ENCODE peak calls at places on chromosomes 5 and 9, in ten cellular contexts. E, J, N, C, D, G, Q, X, H and K are unnamed samples.
A peak's percentile ranks its signal among the peaks of the same experiment; 100 is the strongest.

GRCh38 chr5:1500411-1501091 is 23.2 kb downstream of the LPCAT1 start:
- DNase-seq in D (peak; percentile 75), E (no peak), H (no peak), N (no peak), G (no peak), J (no peak), Q (no peak), C (no peak), X (no peak), K (no peak)

GRCh38 chr9:68771376-68771775 is 66.3 kb downstream of the PIP5K1B start:
- DNase-seq in H (no peak), X (no peak), C (no peak), Q (no peak), J (no peak), D (no peak), N (no peak), E (no peak), G (no peak), K (no peak)

GRCh38 chr5:171509467-171509866 is 90.0 kb downstream of the FGF18 start:
- DNase-seq in E (no peak), H (no peak), G (no peak), C (no peak), X (no peak), J (no peak), N (no peak), Q (no peak), D (no peak), K (no peak)

GRCh38 chr5:88897748-88898147 is 14.8 kb upstream of the MEF2C start:
- DNase-seq in D (no peak), Q (no peak), J (no peak), X (no peak), G (no peak), H (no peak), C (peak; percentile 75), N (no peak), E (no peak), K (no peak)

GRCh38 chr9:84379740-84380139 is 39.2 kb upstream of the SLC28A3 start:
- DNase-seq in G (no peak), N (no peak), X (no peak), C (no peak), E (no peak), Q (no peak), J (no peak), H (no peak), D (no peak), K (no peak)

GRCh38 chr9:79224672-79225433 is 346.9 kb upstream of the TLE4 start:
- DNase-seq in G (no peak), D (no peak), J (no peak), X (peak; percentile 5), H (no peak), Q (peak; percentile 93), C (no peak), N (no peak), E (peak; percentile 82), K (no peak)

GRCh38 chr9:113274474-113275146 is 762 bp downstream of the CDC26 start:
- DNase-seq in D (no peak), J (peak; percentile 66), H (peak; percentile 60), G (peak; percentile 39), N (peak; percentile 26), X (peak; percentile 66), E (peak; percentile 73), Q (peak; percentile 60), C (no peak), K (no peak)

GRCh38 chr5:50441479-50441815 is 359 bp upstream of the EMB start:
- DNase-seq in G (no peak), D (no peak), H (no peak), X (no peak), C (no peak), N (no peak), Q (no peak), E (no peak), J (no peak), K (no peak)

GRCh38 chr5:1522601-1523479 is 920 bp downstream of the LPCAT1 start:
- DNase-seq in G (peak; percentile 23), J (no peak), H (no peak), X (no peak), E (no peak), N (no peak), Q (peak; percentile 22), C (peak; percentile 27), D (peak; percentile 20), K (peak; percentile 10)

GRCh38 chr5:52837068-52837467 is 49.4 kb downstream of the ITGA1 start:
- DNase-seq in X (no peak), Q (peak; percentile 4), D (no peak), C (no peak), G (no peak), H (no peak), E (no peak), N (no peak), J (peak; percentile 76), K (no peak)

GRCh38 chr5:4086081-4086480 is 490.4 kb downstream of the IRX1 start:
- DNase-seq in J (no peak), H (no peak), C (no peak), X (no peak), D (no peak), E (no peak), N (no peak), Q (no peak), G (no peak), K (no peak)

GRCh38 chr5:34586117-34586885 is 69.8 kb upstream of the RAI14 start:
- DNase-seq in H (no peak), X (peak; percentile 83), E (peak; percentile 97), J (peak; percentile 95), D (no peak), Q (peak; percentile 96), C (no peak), N (peak; percentile 46), G (no peak), K (no peak)

GRCh38 chr9:137878146-137878941 is 762 bp downstream of the CACNA1B start:
- DNase-seq in C (peak; percentile 87), E (no peak), X (no peak), J (peak; percentile 30), G (no peak), Q (peak; percentile 9), D (no peak), N (no peak), H (peak; percentile 91), K (no peak)

GRCh38 chr5:175689147-175689991 is 31.5 kb downstream of the HRH2 start:
- DNase-seq in Q (no peak), X (no peak), G (no peak), E (no peak), N (no peak), C (no peak), D (peak; percentile 70), J (no peak), H (no peak), K (no peak)

GRCh38 chr9:130765135-130766030 is 69.7 kb upstream of the ABL1 start:
- DNase-seq in J (peak; percentile 84), E (no peak), G (no peak), N (no peak), D (no peak), X (no peak), H (no peak), Q (no peak), C (no peak), K (no peak)

DNA sequence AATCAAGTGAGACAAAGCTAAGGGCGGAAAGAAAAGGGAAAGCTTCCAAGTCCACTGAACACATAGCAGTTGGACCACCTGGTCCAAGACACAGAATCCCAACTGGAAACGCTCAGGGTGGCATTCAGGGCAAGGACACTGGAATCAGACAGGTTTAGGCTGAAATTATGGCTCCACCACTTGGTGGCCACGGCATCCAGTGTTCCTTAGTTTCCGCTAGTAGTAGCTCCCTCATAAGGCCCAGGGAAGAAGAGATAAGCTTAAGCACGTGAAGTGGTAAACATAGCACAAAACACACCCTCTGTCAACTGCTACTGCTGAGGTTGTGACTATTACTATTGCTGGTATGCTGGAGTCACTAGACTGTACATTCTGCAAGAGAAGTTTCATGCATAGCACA is 209.4 kb downstream of the GLIS3 start:
- DNase-seq in N (no peak), D (no peak), J (no peak), E (peak; percentile 25), C (no peak), H (no peak), G (no peak), X (no peak), Q (no peak), K (no peak)
- TF ChIP-seq CTCF in N (no peak), D (no peak), J (no peak), E (peak; percentile 36), C (no peak), H (no peak), G (no peak), X (no peak), Q (no peak), K (no peak)

GRCh38 chr5:163473613-163474243 is 13.3 kb downstream of the HMMR start:
- DNase-seq in H (no peak), D (no peak), J (peak; percentile 18), G (no peak), C (no peak), E (peak; percentile 48), N (no peak), X (peak; percentile 18), Q (peak; percentile 28), K (no peak)
- TF ChIP-seq CTCF in H (no peak), D (no peak), J (no peak), G (peak; percentile 44), C (peak; percentile 51), E (peak; percentile 65), N (no peak), X (peak; percentile 16), Q (no peak), K (peak; percentile 32)

GRCh38 chr5:56838409-56839039 is 23.2 kb downstream of the MAP3K1 start:
- DNase-seq in J (peak; percentile 84), Q (peak; percentile 62), E (peak; percentile 64), D (no peak), C (no peak), G (no peak), N (no peak), X (peak; percentile 25), H (no peak), K (no peak)
- TF ChIP-seq CTCF in J (peak; percentile 29), Q (peak; percentile 51), E (peak; percentile 68), D (peak; percentile 52), C (peak; percentile 74), G (peak; percentile 78), N (peak; percentile 43), X (peak; percentile 92), H (no peak), K (peak; percentile 60)

GRCh38 chr5:14407746-14408175 is 173.8 kb upstream of the OTULINL start:
- DNase-seq in N (no peak), C (no peak), D (no peak), J (peak; percentile 61), H (no peak), X (no peak), E (no peak), G (no peak), Q (no peak), K (no peak)

GRCh38 chr5:14406554-14406849 is 175.1 kb upstream of the OTULINL start:
- DNase-seq in Q (peak; percentile 91), E (peak; percentile 99), G (no peak), D (no peak), C (no peak), J (peak; percentile 69), H (no peak), X (no peak), N (no peak), K (no peak)

GRCh38 chr5:14405706-14406553 is 175.7 kb upstream of the OTULINL start:
- DNase-seq in D (no peak), N (no peak), H (no peak), G (no peak), J (no peak), E (peak; percentile 84), Q (peak; percentile 56), X (no peak), C (no peak), K (no peak)

GRCh38 chr5:14407051-14407450 is 174.5 kb upstream of the OTULINL start:
- DNase-seq in N (no peak), H (no peak), J (no peak), C (no peak), G (no peak), Q (no peak), D (no peak), E (peak; percentile 34), X (no peak), K (no peak)

GRCh38 chr5:14405267-14405666 is 176.3 kb upstream of the OTULINL start:
- DNase-seq in Q (peak; percentile 25), N (no peak), H (peak; percentile 24), D (no peak), X (peak; percentile 35), G (no peak), C (peak; percentile 58), E (peak; percentile 72), J (no peak), K (no peak)
- TF ChIP-seq CTCF in Q (peak; percentile 33), N (no peak), H (peak; percentile 32), D (no peak), X (peak; percentile 16), G (peak; percentile 18), C (peak; percentile 65), E (peak; percentile 83), J (no peak), K (no peak)